ENCODE peak calls at places on chromosome 9, in eight cellular contexts. Y, T, Z, B, P, I, F and W are unnamed samples.
A peak's percentile ranks its signal among the peaks of the same experiment; 100 is the strongest.

GRCh38 chr9:16645970-16646369 is 224.5 kb downstream of the BNC2 start:
- ATAC-seq in Y (no peak), T (no peak), Z (no peak), B (no peak), P (no peak), I (no peak), F (no peak), W (no peak)

GRCh38 chr9:130499804-130500263 is 55.1 kb downstream of the ASS1 start:
- ATAC-seq in Y (no peak), T (peak; percentile 62), Z (peak; percentile 89), B (no peak), P (peak; percentile 85), I (no peak), F (no peak), W (no peak)

GRCh38 chr9:136975624-136976023 is 1.7 kb upstream of the PTGDS start:
- ATAC-seq in Y (peak; percentile 25), T (peak; percentile 45), Z (no peak), B (no peak), P (peak; percentile 41), I (peak; percentile 43), F (no peak), W (no peak)

GRCh38 chr9:96626912-96627311 is 7.3 kb upstream of the CDC14B start:
- ATAC-seq in Y (no peak), T (no peak), Z (peak; percentile 58), B (no peak), P (no peak), I (no peak), F (no peak), W (no peak)

GRCh38 chr9:78280982-78281668 is 15.8 kb upstream of the PSAT1 start:
- ATAC-seq in Y (no peak), T (peak; percentile 36), Z (no peak), B (peak; percentile 49), P (peak; percentile 81), I (no peak), F (no peak), W (peak; percentile 62)

GRCh38 chr9:113479150-113479761 is 15.7 kb downstream of the RGS3 start:
- ATAC-seq in Y (no peak), T (no peak), Z (no peak), B (no peak), P (no peak), I (peak; percentile 47), F (no peak), W (no peak)

GRCh38 chr9:106704056-106704625 is 158.8 kb upstream of the ZNF462 start:
- ATAC-seq in Y (peak; percentile 62), T (no peak), Z (no peak), B (no peak), P (no peak), I (no peak), F (no peak), W (no peak)

GRCh38 chr9:97536480-97536879 is 35.0 kb downstream of the TMOD1 start:
- ATAC-seq in Y (no peak), T (no peak), Z (no peak), B (no peak), P (no peak), I (no peak), F (no peak), W (peak; percentile 61)

GRCh38 chr9:129558063-129558550 is 62.8 kb downstream of the C9orf50 start:
- ATAC-seq in Y (no peak), T (no peak), Z (peak; percentile 13), B (no peak), P (peak; percentile 22), I (peak; percentile 1), F (no peak), W (no peak)

GRCh38 chr9:128250839-128251558 is 24.8 kb downstream of the GOLGA2 start:
- ATAC-seq in Y (no peak), T (peak; percentile 0), Z (peak; percentile 18), B (no peak), P (no peak), I (peak; percentile 35), F (no peak), W (no peak)

GRCh38 chr9:20408513-20408912 is 213.8 kb downstream of the MLLT3 start:
- ATAC-seq in Y (no peak), T (no peak), Z (no peak), B (no peak), P (no peak), I (peak; percentile 86), F (no peak), W (no peak)

GRCh38 chr9:137828527-137829259 is 48.9 kb upstream of the CACNA1B start:
- ATAC-seq in Y (no peak), T (peak; percentile 70), Z (no peak), B (no peak), P (peak; percentile 21), I (peak; percentile 92), F (no peak), W (no peak)

DNA sequence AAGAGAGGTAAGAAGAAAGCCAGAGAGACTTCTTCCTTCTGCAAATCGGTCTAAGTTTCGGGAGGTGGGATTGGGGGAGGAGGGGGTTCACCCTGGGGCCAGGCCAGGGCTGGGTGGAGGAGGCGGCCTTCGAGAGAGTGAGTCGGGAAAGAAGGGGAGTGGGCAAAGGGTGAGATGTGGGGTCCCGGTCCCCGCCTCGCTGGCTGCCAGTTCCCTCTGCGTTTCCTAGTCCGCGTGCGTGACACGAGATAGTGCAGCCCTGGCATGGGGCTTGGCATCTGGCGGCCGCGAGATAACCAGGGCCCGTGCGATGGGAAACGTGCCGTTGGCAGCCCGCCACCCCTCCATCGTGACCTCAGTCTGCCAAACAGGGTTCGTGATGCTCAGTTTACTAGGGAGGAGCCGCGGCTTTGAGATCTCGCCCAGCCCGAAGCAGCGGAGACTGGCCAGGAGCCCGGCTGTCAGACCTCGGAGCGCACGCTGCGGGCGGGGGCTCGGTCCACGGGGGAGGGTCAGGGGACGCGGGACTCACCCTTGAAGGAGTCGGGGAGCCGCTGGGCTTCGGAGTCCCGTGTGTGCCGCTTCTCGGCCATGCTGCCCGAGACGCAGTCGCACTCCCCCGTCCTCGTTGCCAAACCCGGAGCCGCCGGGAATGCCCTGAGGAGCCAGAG is at the start of gene STOM:
- ATAC-seq in Y (peak; percentile 84), T (peak; percentile 73), Z (peak; percentile 69), B (peak; percentile 87), P (peak; percentile 44), I (peak; percentile 69), F (peak; percentile 76), W (peak; percentile 78)
- TF ChIP-seq POLR2AphosphoS5 in Y (peak; percentile 18), T (no peak), Z (peak; percentile 83), B (peak; percentile 98), P (peak; percentile 83), I (peak; percentile 98), F (peak; percentile 58), W (peak; percentile 100)

GRCh38 chr9:72932669-72933068 is 20.2 kb downstream of the ALDH1A1 start:
- ATAC-seq in Y (no peak), T (no peak), Z (no peak), B (no peak), P (no peak), I (no peak), F (no peak), W (no peak)
- TF ChIP-seq POLR2AphosphoS5 in Y (no peak), T (no peak), Z (no peak), B (no peak), P (no peak), I (no peak), F (no peak), W (no peak)

DNA sequence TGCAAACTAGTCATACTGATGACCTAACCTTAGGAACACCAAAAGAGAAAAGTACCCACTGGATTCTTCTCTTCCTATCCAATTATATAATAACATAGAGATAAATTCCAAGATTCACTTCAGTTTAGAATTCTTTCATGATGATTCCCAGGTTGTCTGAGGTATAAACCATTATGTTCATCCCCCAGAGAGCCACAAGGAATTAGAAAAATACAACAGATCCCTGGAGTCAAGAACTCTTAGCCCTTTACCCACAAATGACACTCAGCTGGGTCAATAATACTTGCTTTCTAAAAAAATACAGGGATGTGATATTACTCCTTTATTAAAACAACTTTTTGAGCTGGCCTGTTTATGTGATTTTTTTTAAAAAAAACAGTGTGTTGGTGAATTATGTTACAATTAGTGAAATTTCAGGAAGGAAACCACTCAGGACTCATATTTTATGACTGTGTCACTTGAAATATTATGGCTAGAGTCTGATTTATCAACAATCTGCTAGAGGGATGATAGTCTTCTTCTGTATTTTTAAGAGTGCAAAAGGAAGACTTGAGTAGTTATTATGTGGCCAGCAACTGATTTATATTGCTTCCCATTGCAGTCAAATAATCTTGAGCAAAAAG is 338.2 kb downstream of the NFIB start:
- ATAC-seq in Y (no peak), T (no peak), Z (no peak), B (no peak), P (no peak), I (no peak), F (no peak), W (no peak)
- TF ChIP-seq POLR2AphosphoS5 in Y (no peak), T (no peak), Z (no peak), B (no peak), P (no peak), I (no peak), F (no peak), W (no peak)

GRCh38 chr9:19102631-19103345 is at the start of gene HAUS6:
- ATAC-seq in Y (peak; percentile 98), T (peak; percentile 96), Z (peak; percentile 94), B (peak; percentile 100), P (peak; percentile 99), I (peak; percentile 96), F (peak; percentile 99), W (peak; percentile 100)
- TF ChIP-seq POLR2AphosphoS5 in Y (peak; percentile 81), T (peak; percentile 80), Z (peak; percentile 96), B (peak; percentile 88), P (peak; percentile 84), I (peak; percentile 87), F (peak; percentile 48), W (peak; percentile 79)

GRCh38 chr9:35800530-35800929 is 9.1 kb downstream of the NPR2 start:
- ATAC-seq in Y (no peak), T (no peak), Z (no peak), B (no peak), P (peak; percentile 14), I (no peak), F (no peak), W (no peak)

GRCh38 chr9:35801328-35802128 is 10.1 kb downstream of the NPR2 start:
- ATAC-seq in Y (no peak), T (peak; percentile 92), Z (no peak), B (no peak), P (peak; percentile 94), I (no peak), F (no peak), W (no peak)

GRCh38 chr9:35795701-35796100 is 4.3 kb downstream of the NPR2 start:
- ATAC-seq in Y (no peak), T (no peak), Z (peak; percentile 58), B (no peak), P (no peak), I (no peak), F (peak; percentile 36), W (no peak)

GRCh38 chr9:35797311-35798109 is 6.1 kb downstream of the NPR2 start:
- ATAC-seq in Y (peak; percentile 66), T (no peak), Z (no peak), B (no peak), P (no peak), I (no peak), F (no peak), W (no peak)

DNA sequence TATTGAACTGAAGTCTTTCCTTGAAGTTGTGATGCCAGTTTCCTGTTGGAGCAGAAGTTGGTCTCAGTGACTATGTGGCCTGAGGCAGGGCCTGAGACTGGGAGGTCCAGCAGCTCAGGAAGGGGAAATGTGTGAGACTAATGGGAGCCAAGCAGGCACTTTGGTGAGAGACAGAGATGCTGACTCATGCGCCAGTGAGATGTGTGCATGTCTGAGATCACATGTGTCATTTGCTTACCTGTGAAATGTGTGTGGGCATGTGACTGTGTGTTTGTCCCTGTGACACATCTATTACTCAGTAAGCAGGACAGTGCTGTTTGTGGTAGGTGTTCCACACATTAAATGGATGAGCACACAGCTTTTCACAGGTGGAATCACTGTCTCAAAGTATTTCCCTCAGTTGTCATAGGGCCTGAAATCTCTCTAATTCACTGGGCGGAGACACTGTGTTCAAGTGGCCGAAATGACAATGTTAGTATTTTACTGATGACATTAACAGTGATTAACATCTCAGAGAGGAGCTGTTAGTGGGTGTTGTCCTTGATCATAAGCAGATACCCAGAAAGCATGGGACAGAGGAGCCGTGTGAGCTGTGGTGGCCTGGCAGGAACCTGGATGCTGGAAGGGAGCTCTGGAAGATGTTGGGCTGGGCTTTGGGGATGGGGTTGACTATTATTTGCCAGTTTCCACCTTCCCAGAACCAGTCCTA is 7.4 kb downstream of the NPR2 start:
- ATAC-seq in Y (peak; percentile 56), T (peak; percentile 78), Z (peak; percentile 38), B (no peak), P (no peak), I (no peak), F (no peak), W (no peak)
- TF ChIP-seq POLR2AphosphoS5 in Y (no peak), T (no peak), Z (no peak), B (no peak), P (no peak), I (no peak), F (no peak), W (no peak)